ENCODE peak calls at places on chromosomes 3 and 15, in seven cellular contexts. One of them, this sample, is unnamed.

GRCh38 chr3:73813291-73813977 is 188.7 kb upstream of the PDZRN3 start:
- DNase-seq in ovary: no peak
- DNase-seq in stomach: no peak
- DNase-seq in heart left ventricle: no peak
- DNase-seq in thyroid gland: no peak
- DNase-seq in uterus: peak; percentile 25
- DNase-seq in Peyer's patch: no peak
- DNase-seq in this sample: no peak

GRCh38 chr3:5678248-5678647 is 490.7 kb downstream of the EDEM1 start:
- DNase-seq in uterus: no peak
- DNase-seq in Peyer's patch: no peak
- DNase-seq in stomach: no peak
- DNase-seq in heart left ventricle: no peak
- DNase-seq in ovary: no peak
- DNase-seq in thyroid gland: no peak
- DNase-seq in this sample: no peak

GRCh38 chr15:52114656-52115055 is 2.1 kb upstream of the BCL2L10 start:
- DNase-seq in stomach: no peak
- DNase-seq in heart left ventricle: no peak
- DNase-seq in thyroid gland: no peak
- DNase-seq in Peyer's patch: no peak
- DNase-seq in ovary: no peak
- DNase-seq in uterus: no peak
- DNase-seq in this sample: no peak

GRCh38 chr3:104887069-104887468 is 479.6 kb upstream of the ALCAM start:
- DNase-seq in Peyer's patch: no peak
- DNase-seq in uterus: no peak
- DNase-seq in ovary: no peak
- DNase-seq in thyroid gland: no peak
- DNase-seq in stomach: no peak
- DNase-seq in heart left ventricle: no peak
- DNase-seq in this sample: no peak

GRCh38 chr3:20573175-20573574 is 387.2 kb upstream of the SGO1 start:
- DNase-seq in heart left ventricle: no peak
- DNase-seq in thyroid gland: no peak
- DNase-seq in uterus: no peak
- DNase-seq in ovary: no peak
- DNase-seq in stomach: no peak
- DNase-seq in Peyer's patch: no peak
- DNase-seq in this sample: no peak

GRCh38 chr3:78900426-78900825 is 867.4 kb downstream of the ROBO1 start:
- DNase-seq in uterus: no peak
- DNase-seq in stomach: no peak
- DNase-seq in thyroid gland: no peak
- DNase-seq in Peyer's patch: no peak
- DNase-seq in ovary: no peak
- DNase-seq in heart left ventricle: no peak
- DNase-seq in this sample: no peak

GRCh38 chr3:15976524-15976923 is 178.7 kb upstream of the ANKRD28 start:
- DNase-seq in stomach: no peak
- DNase-seq in ovary: no peak
- DNase-seq in thyroid gland: no peak
- DNase-seq in heart left ventricle: no peak
- DNase-seq in Peyer's patch: no peak
- DNase-seq in uterus: no peak
- DNase-seq in this sample: no peak

GRCh38 chr15:75583689-75584088 is 4.6 kb upstream of the PTPN9 start:
- DNase-seq in ovary: no peak
- DNase-seq in uterus: no peak
- DNase-seq in heart left ventricle: no peak
- DNase-seq in Peyer's patch: peak; percentile 12
- DNase-seq in thyroid gland: peak; percentile 49
- DNase-seq in stomach: no peak
- DNase-seq in this sample: peak; percentile 36

GRCh38 chr3:117263735-117264134 is 554.2 kb downstream of the TUSC7 start:
- DNase-seq in stomach: no peak
- DNase-seq in heart left ventricle: no peak
- DNase-seq in uterus: no peak
- DNase-seq in ovary: no peak
- DNase-seq in thyroid gland: no peak
- DNase-seq in Peyer's patch: no peak
- DNase-seq in this sample: no peak

GRCh38 chr15:33068007-33068441 is 126.5 kb downstream of the FMN1 start:
- DNase-seq in Peyer's patch: peak; percentile 86
- DNase-seq in stomach: peak; percentile 87
- DNase-seq in uterus: no peak
- DNase-seq in thyroid gland: peak; percentile 85
- DNase-seq in heart left ventricle: peak; percentile 53
- DNase-seq in ovary: no peak
- DNase-seq in this sample: peak; percentile 80

GRCh38 chr15:39460748-39461147 is 120.1 kb upstream of the THBS1 start:
- DNase-seq in ovary: no peak
- DNase-seq in heart left ventricle: no peak
- DNase-seq in Peyer's patch: no peak
- DNase-seq in uterus: no peak
- DNase-seq in stomach: no peak
- DNase-seq in thyroid gland: no peak
- DNase-seq in this sample: no peak

GRCh38 chr3:60053518-60054265 is 1003.9 kb upstream of the CFAP20DC start:
- DNase-seq in ovary: no peak
- DNase-seq in stomach: no peak
- DNase-seq in Peyer's patch: no peak
- DNase-seq in heart left ventricle: no peak
- DNase-seq in thyroid gland: no peak
- DNase-seq in uterus: no peak
- DNase-seq in this sample: no peak

GRCh38 chr15:38683382-38684242 is 119.0 kb upstream of the RASGRP1 start:
- DNase-seq in Peyer's patch: no peak
- DNase-seq in heart left ventricle: peak; percentile 40
- DNase-seq in thyroid gland: peak; percentile 49
- DNase-seq in ovary: no peak
- DNase-seq in uterus: no peak
- DNase-seq in stomach: peak; percentile 61
- DNase-seq in this sample: peak; percentile 36

GRCh38 chr3:170485696-170486095 is 67.0 kb downstream of the CLDN11 start:
- DNase-seq in uterus: no peak
- DNase-seq in ovary: no peak
- DNase-seq in heart left ventricle: no peak
- DNase-seq in stomach: no peak
- DNase-seq in thyroid gland: no peak
- DNase-seq in Peyer's patch: no peak
- DNase-seq in this sample: no peak

GRCh38 chr3:10709110-10709781 is 106.8 kb upstream of the SLC6A11 start:
- DNase-seq in stomach: no peak
- DNase-seq in ovary: no peak
- DNase-seq in thyroid gland: no peak
- DNase-seq in uterus: no peak
- DNase-seq in heart left ventricle: no peak
- DNase-seq in Peyer's patch: no peak
- DNase-seq in this sample: peak; percentile 76

GRCh38 chr15:25706176-25706970 is 156.8 kb downstream of the ATP10A start:
- DNase-seq in stomach: no peak
- DNase-seq in Peyer's patch: peak; percentile 23
- DNase-seq in heart left ventricle: no peak
- DNase-seq in uterus: no peak
- DNase-seq in thyroid gland: no peak
- DNase-seq in ovary: no peak
- DNase-seq in this sample: no peak

GRCh38 chr3:10445561-10445960 is 59.8 kb downstream of the ATP2B2 start:
- DNase-seq in Peyer's patch: peak; percentile 8
- DNase-seq in stomach: no peak
- DNase-seq in ovary: no peak
- DNase-seq in uterus: no peak
- DNase-seq in thyroid gland: no peak
- DNase-seq in heart left ventricle: no peak
- DNase-seq in this sample: no peak

GRCh38 chr15:60535743-60536142 is 56.8 kb upstream of the ICE2 start:
- DNase-seq in ovary: no peak
- DNase-seq in Peyer's patch: no peak
- DNase-seq in uterus: no peak
- DNase-seq in stomach: no peak
- DNase-seq in heart left ventricle: no peak
- DNase-seq in thyroid gland: no peak
- DNase-seq in this sample: no peak

GRCh38 chr15:25061808-25062550 is 107.2 kb downstream of the SNRPN start:
- DNase-seq in Peyer's patch: no peak
- DNase-seq in heart left ventricle: peak; percentile 3
- DNase-seq in uterus: peak; percentile 2
- DNase-seq in thyroid gland: no peak
- DNase-seq in ovary: no peak
- DNase-seq in stomach: no peak
- DNase-seq in this sample: peak; percentile 59

GRCh38 chr3:53162672-53163458 is 1.9 kb downstream of the PRKCD start:
- DNase-seq in heart left ventricle: no peak
- DNase-seq in stomach: peak; percentile 45
- DNase-seq in ovary: no peak
- DNase-seq in Peyer's patch: peak; percentile 71
- DNase-seq in thyroid gland: peak; percentile 62
- DNase-seq in uterus: no peak
- DNase-seq in this sample: no peak

GRCh38 chr15:40098489-40099261 is 10.0 kb downstream of the BMF start:
- DNase-seq in ovary: peak; percentile 78
- DNase-seq in heart left ventricle: peak; percentile 75
- DNase-seq in thyroid gland: peak; percentile 88
- DNase-seq in uterus: peak; percentile 88
- DNase-seq in stomach: peak; percentile 82
- DNase-seq in Peyer's patch: peak; percentile 68
- DNase-seq in this sample: peak; percentile 78

GRCh38 chr3:58529516-58530353 is 7.3 kb downstream of the ACOX2 start:
- DNase-seq in thyroid gland: no peak
- DNase-seq in ovary: no peak
- DNase-seq in Peyer's patch: peak; percentile 59
- DNase-seq in stomach: no peak
- DNase-seq in heart left ventricle: no peak
- DNase-seq in uterus: no peak
- DNase-seq in this sample: no peak

GRCh38 chr3:119723022-119723421 is 20.2 kb downstream of the CFAP91 start:
- DNase-seq in uterus: no peak
- DNase-seq in stomach: no peak
- DNase-seq in heart left ventricle: no peak
- DNase-seq in thyroid gland: no peak
- DNase-seq in Peyer's patch: no peak
- DNase-seq in ovary: no peak
- DNase-seq in this sample: no peak

GRCh38 chr15:63353261-63353660 is 28.4 kb downstream of the CA12 start:
- DNase-seq in stomach: no peak
- DNase-seq in thyroid gland: no peak
- DNase-seq in Peyer's patch: no peak
- DNase-seq in uterus: no peak
- DNase-seq in ovary: no peak
- DNase-seq in heart left ventricle: no peak
- DNase-seq in this sample: no peak

GRCh38 chr15:89459271-89460038 is 36.9 kb downstream of the RHCG start:
- DNase-seq in heart left ventricle: no peak
- DNase-seq in thyroid gland: no peak
- DNase-seq in uterus: no peak
- DNase-seq in ovary: no peak
- DNase-seq in Peyer's patch: peak; percentile 62
- DNase-seq in stomach: no peak
- DNase-seq in this sample: no peak

GRCh38 chr15:79004336-79004735 is 59.5 kb upstream of the CTSH start:
- DNase-seq in thyroid gland: no peak
- DNase-seq in Peyer's patch: no peak
- DNase-seq in heart left ventricle: peak; percentile 48
- DNase-seq in uterus: no peak
- DNase-seq in stomach: no peak
- DNase-seq in ovary: no peak
- DNase-seq in this sample: no peak

DNA sequence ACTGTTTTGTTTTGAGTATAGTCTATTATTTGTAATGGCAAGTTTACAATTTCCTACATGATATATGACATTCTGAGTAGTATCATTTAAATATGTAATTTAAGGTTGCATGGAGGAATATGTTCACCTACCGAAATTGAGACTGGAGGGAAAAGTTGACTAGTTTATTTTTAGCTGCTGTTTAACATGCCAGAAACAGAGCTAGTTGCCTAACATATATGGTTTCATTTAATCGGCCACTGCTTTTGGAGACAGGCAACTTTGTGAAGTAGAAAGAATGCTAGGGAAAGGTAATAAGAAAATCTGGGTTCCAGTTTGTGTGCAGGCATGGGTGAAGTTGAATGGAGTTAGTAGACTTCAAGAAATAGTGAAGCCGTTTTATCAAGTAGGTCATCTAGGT is 342.1 kb upstream of the CBLB start:
- DNase-seq in Peyer's patch: no peak
- DNase-seq in stomach: no peak
- DNase-seq in ovary: no peak
- DNase-seq in heart left ventricle: no peak
- DNase-seq in thyroid gland: no peak
- DNase-seq in uterus: no peak
- DNase-seq in this sample: no peak
- H3K4me3 ChIP-seq in Peyer's patch: no peak overlapping the region
- H3K4me3 ChIP-seq in stomach: no peak overlapping the region
- H3K4me3 ChIP-seq in ovary: no peak overlapping the region
- H3K4me3 ChIP-seq in heart left ventricle: no peak overlapping the region
- H3K4me3 ChIP-seq in thyroid gland: no peak overlapping the region
- H3K4me3 ChIP-seq in uterus: no peak overlapping the region
- H3K4me3 ChIP-seq in this sample: no peak overlapping the region

GRCh38 chr3:107598926-107599754 is 76.4 kb downstream of the BBX start:
- DNase-seq in stomach: no peak
- DNase-seq in heart left ventricle: peak; percentile 56
- DNase-seq in thyroid gland: peak; percentile 45
- DNase-seq in uterus: peak; percentile 22
- DNase-seq in Peyer's patch: peak; percentile 58
- DNase-seq in ovary: no peak
- DNase-seq in this sample: peak; percentile 32
- TF ChIP-seq POLR2A in stomach: no peak
- TF ChIP-seq POLR2A in heart left ventricle: no peak
- TF ChIP-seq POLR2A in thyroid gland: no peak
- TF ChIP-seq POLR2A in uterus: no peak
- TF ChIP-seq POLR2A in Peyer's patch: no peak
- TF ChIP-seq POLR2A in ovary: no peak
- TF ChIP-seq POLR2A in this sample: no peak

GRCh38 chr3:43999920-44000319 is 241.8 kb upstream of the TOPAZ1 start:
- DNase-seq in uterus: no peak
- DNase-seq in thyroid gland: no peak
- DNase-seq in Peyer's patch: no peak
- DNase-seq in stomach: no peak
- DNase-seq in heart left ventricle: no peak
- DNase-seq in ovary: no peak
- DNase-seq in this sample: no peak
- H3K4me3 ChIP-seq in uterus: no peak overlapping the region
- H3K4me3 ChIP-seq in thyroid gland: peak overlapping the region; percentile 75
- H3K4me3 ChIP-seq in Peyer's patch: no peak overlapping the region
- H3K4me3 ChIP-seq in stomach: no peak overlapping the region
- H3K4me3 ChIP-seq in heart left ventricle: no peak overlapping the region
- H3K4me3 ChIP-seq in ovary: no peak overlapping the region
- H3K4me3 ChIP-seq in this sample: no peak overlapping the region

GRCh38 chr3:172201136-172201989 is 162.0 kb downstream of the FNDC3B start:
- DNase-seq in stomach: peak; percentile 73
- DNase-seq in heart left ventricle: peak; percentile 91
- DNase-seq in ovary: peak; percentile 87
- DNase-seq in Peyer's patch: peak; percentile 56
- DNase-seq in thyroid gland: peak; percentile 91
- DNase-seq in uterus: peak; percentile 66
- DNase-seq in this sample: peak; percentile 95
- TF ChIP-seq POLR2A in stomach: no peak
- TF ChIP-seq POLR2A in heart left ventricle: no peak
- TF ChIP-seq POLR2A in ovary: no peak
- TF ChIP-seq POLR2A in Peyer's patch: no peak
- TF ChIP-seq POLR2A in thyroid gland: no peak
- TF ChIP-seq POLR2A in uterus: no peak
- TF ChIP-seq POLR2A in this sample: no peak